ENCODE peak calls at places on chromosomes 6 and 20, in eight cellular contexts. K is progenitor cell of endocrine pancreas, Q is Peyer's patch, S is fibroblast of lung, U is tibial artery, N is endothelial cell, Z is neural crest cell, B is AG09309. R is an unnamed sample.

GRCh38 chr20:62962221-62962879 is 9.8 kb downstream of the SLC17A9 start:
- DNase-seq in Q (no peak), Z (no peak), B (no peak), S (no peak), K (no peak), U (no peak), N (no peak), R (no peak)

GRCh38 chr6:169386431-169387057 is 132.9 kb upstream of the THBS2 start:
- DNase-seq in U (no peak), S (peak), B (peak), N (no peak), Q (no peak), K (no peak), Z (no peak), R (no peak)

GRCh38 chr6:148878683-148879082 is 131.9 kb downstream of the UST start:
- DNase-seq in S (no peak), N (no peak), U (no peak), Q (no peak), Z (no peak), K (no peak), B (no peak), R (no peak)

GRCh38 chr6:35080016-35080680 is 61.0 kb downstream of the TCP11 start:
- DNase-seq in Z (no peak), B (no peak), K (no peak), Q (no peak), S (no peak), U (no peak), N (no peak), R (no peak)

GRCh38 chr20:53660078-53660909 is 66.7 kb upstream of the ZNF217 start:
- DNase-seq in B (no peak), Q (peak), N (no peak), S (peak), Z (no peak), K (no peak), U (no peak), R (peak)

GRCh38 chr20:46253391-46253790 is 54.9 kb downstream of the CDH22 start:
- DNase-seq in K (no peak), B (no peak), U (no peak), S (no peak), Q (no peak), N (peak), Z (no peak), R (no peak)

GRCh38 chr6:31402324-31403282 is 792 bp upstream of the MICA start:
- DNase-seq in U (peak), Q (peak), B (no peak), Z (no peak), S (peak), N (peak), K (no peak), R (peak)

GRCh38 chr6:15081437-15081836 is 164.4 kb upstream of the JARID2 start:
- DNase-seq in Z (no peak), S (no peak), U (no peak), B (no peak), K (no peak), N (no peak), Q (no peak), R (no peak)

GRCh38 chr6:150452642-150453243 is 83.9 kb downstream of the IYD start:
- DNase-seq in S (no peak), Q (no peak), N (no peak), U (peak), B (no peak), K (no peak), Z (no peak), R (no peak)

GRCh38 chr6:168192195-168192900 is 113.3 kb upstream of the FRMD1 start:
- DNase-seq in Q (no peak), B (no peak), K (no peak), S (no peak), Z (no peak), N (no peak), U (peak), R (no peak)

GRCh38 chr6:21235162-21235561 is 358.4 kb upstream of the SOX4 start:
- DNase-seq in S (no peak), N (no peak), B (no peak), Z (no peak), Q (no peak), U (no peak), K (no peak), R (no peak)

GRCh38 chr6:166757226-166758135 is 130.4 kb upstream of the RPS6KA2 start:
- DNase-seq in U (no peak), B (no peak), S (peak), Q (no peak), Z (no peak), N (no peak), K (no peak), R (no peak)

GRCh38 chr20:4861961-4862360 is 139.3 kb downstream of the SLC23A2 start:
- DNase-seq in Z (no peak), S (no peak), B (no peak), N (no peak), Q (no peak), U (no peak), K (no peak), R (no peak)

GRCh38 chr6:11956781-11957180 is 55.3 kb upstream of the HIVEP1 start:
- DNase-seq in U (no peak), Z (no peak), K (no peak), N (no peak), S (no peak), Q (no peak), B (no peak), R (no peak)

GRCh38 chr20:15297059-15297875 is 959.9 kb upstream of the FLRT3 start:
- DNase-seq in S (no peak), U (no peak), Q (no peak), Z (no peak), K (no peak), N (no peak), B (no peak), R (no peak)

GRCh38 chr6:94636780-94637385 is 940.5 kb upstream of the MANEA start:
- DNase-seq in N (peak), Q (no peak), U (no peak), B (no peak), S (peak), Z (no peak), K (no peak), R (no peak)
- TF ChIP-seq CTCF in N (no peak), Q (peak), U (no peak), B (no peak), S (no peak), Z (peak), K (peak), R (no peak)

DNA sequence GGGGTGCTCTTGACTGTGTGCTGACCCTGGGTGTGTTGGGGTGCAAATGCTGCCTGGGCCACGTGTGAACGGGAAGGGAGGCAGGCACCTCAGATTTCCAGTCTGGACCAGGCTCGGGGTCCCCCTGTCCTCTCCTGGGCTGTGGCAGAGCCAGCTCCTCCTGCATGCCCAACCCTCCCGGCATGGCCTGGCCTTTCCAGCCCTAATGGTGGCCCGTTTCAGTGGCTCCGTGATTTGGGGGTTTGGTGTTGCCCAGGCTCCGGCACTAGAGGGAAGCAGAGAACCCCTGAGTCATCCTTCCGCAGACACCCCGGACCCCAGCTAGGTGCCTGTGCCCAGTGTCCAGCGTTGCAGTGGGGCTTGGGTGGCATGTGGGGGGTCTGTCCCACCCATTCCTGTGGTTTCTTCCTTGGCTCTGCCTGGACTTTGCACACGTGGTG is 9.1 kb downstream of the RBM38 start:
- DNase-seq in N (no peak), Q (peak), Z (no peak), B (no peak), U (no peak), K (no peak), S (no peak), R (peak)
- TF ChIP-seq CTCF in N (no peak), Q (no peak), Z (no peak), B (no peak), U (no peak), K (no peak), S (no peak), R (peak)

GRCh38 chr20:52342913-52343312 is 151.3 kb upstream of the ZFP64 start:
- DNase-seq in K (no peak), U (no peak), N (no peak), Q (no peak), Z (no peak), S (no peak), B (no peak), R (no peak)
- TF ChIP-seq CTCF in K (no peak), U (no peak), N (no peak), Q (no peak), Z (no peak), S (no peak), B (no peak), R (no peak)

GRCh38 chr6:170583736-170584180 is 679 bp downstream of the PDCD2 start:
- DNase-seq in S (peak), N (no peak), U (no peak), Q (no peak), Z (no peak), B (no peak), K (no peak), R (no peak)
- TF ChIP-seq CTCF in S (no peak), N (no peak), U (no peak), Q (no peak), Z (peak), B (peak), K (peak), R (no peak)

DNA sequence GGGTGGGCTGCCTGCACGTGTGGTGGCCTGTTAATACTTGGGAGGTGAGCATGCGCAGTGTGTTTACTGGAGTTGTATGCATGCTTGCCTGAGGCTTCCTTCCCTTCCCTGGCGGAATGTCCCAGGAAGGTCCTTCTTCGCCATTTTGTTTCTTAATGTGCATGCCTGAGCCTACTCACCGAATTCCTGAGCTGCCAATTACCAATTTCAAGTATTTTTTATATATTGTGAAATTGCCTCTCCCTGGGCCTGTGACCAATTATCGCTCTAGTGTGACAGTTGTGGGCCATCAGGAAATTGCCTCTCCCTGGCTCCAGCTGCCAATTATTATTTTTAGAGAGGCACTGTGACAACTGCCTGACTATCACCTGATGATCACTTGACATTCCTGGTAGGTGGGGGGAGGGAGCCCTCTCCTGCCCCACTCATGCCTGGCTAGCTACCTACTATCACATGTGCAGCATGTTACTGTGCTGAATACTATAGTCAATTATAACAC is 70.0 kb downstream of the FAM50B start:
- DNase-seq in K (no peak), S (peak), Q (no peak), U (no peak), Z (no peak), B (peak), N (no peak), R (no peak)
- TF ChIP-seq CTCF in K (no peak), S (no peak), Q (no peak), U (no peak), Z (no peak), B (no peak), N (no peak), R (no peak)

DNA sequence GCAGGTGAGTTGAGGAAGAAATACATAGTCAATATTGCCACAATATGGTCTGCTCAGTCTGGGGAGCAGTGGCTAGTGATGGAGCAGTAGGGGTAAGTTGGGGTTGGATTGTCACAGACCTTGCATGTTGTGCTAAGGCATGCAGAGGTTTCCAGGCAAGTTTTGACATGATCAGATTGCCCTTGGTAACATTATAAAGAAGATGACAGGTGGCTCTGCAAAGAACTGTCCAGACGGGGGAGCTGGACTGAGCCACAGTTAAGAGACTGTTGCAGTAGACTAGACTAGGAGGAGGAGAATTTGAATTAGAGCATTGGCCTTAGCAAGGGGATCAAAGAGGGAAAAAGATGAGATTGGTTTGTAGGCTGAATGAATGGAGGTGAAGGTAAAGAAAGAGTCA is 23.4 kb downstream of the ATRN start:
- DNase-seq in Q (no peak), U (no peak), K (no peak), Z (no peak), B (no peak), S (no peak), N (no peak), R (peak)
- TF ChIP-seq CTCF in Q (no peak), U (no peak), K (no peak), Z (no peak), B (no peak), S (no peak), N (no peak), R (no peak)

GRCh38 chr20:38181207-38181693 is 16.2 kb upstream of the TGM2 start:
- DNase-seq in S (no peak), Z (no peak), U (no peak), N (no peak), K (no peak), Q (no peak), B (no peak), R (peak)

GRCh38 chr20:38178581-38178980 is 13.5 kb upstream of the TGM2 start:
- DNase-seq in K (no peak), Z (no peak), S (no peak), U (no peak), Q (no peak), N (no peak), B (no peak), R (no peak)

GRCh38 chr20:38179846-38180245 is 14.8 kb upstream of the TGM2 start:
- DNase-seq in Z (no peak), Q (no peak), B (no peak), U (no peak), K (no peak), S (no peak), N (no peak), R (no peak)

GRCh38 chr20:38181971-38182370 is 16.9 kb upstream of the TGM2 start:
- DNase-seq in U (no peak), Z (no peak), K (no peak), Q (no peak), B (no peak), N (no peak), S (no peak), R (no peak)

GRCh38 chr20:38180781-38181180 is 15.7 kb upstream of the TGM2 start:
- DNase-seq in S (no peak), Z (no peak), Q (no peak), N (no peak), B (no peak), U (no peak), K (no peak), R (no peak)
- TF ChIP-seq CTCF in S (no peak), Z (no peak), Q (no peak), N (no peak), B (no peak), U (no peak), K (no peak), R (no peak)